ENCODE peak calls at places on chromosomes 12 and 14, in eight cellular contexts. X is endodermal cell, V is dorsolateral prefrontal cortex, D is Peyer's patch, B is OCI-LY7, E is heart left ventricle, O is brain microvascular endothelial cell, P is astrocyte. J is an unnamed sample.
A peak's percentile ranks its signal among the peaks of the same experiment; 100 is the strongest.

GRCh38 chr12:45648070-45648469 is 81.4 kb upstream of the ARID2 start:
- DNase-seq in X (no peak), V (peak; percentile 28), D (no peak), B (no peak), E (no peak), O (no peak), P (no peak), J (peak; percentile 20)

GRCh38 chr14:64234877-64235651 is 59.1 kb downstream of the ESR2 start:
- DNase-seq in X (peak; percentile 49), V (no peak), D (peak; percentile 49), B (peak; percentile 79), E (no peak), O (peak; percentile 56), P (peak; percentile 61), J (no peak)

GRCh38 chr12:51839310-51839943 is 9.1 kb downstream of the FIGNL2 start:
- DNase-seq in X (peak; percentile 48), V (no peak), D (no peak), B (no peak), E (no peak), O (no peak), P (no peak), J (no peak)

GRCh38 chr14:55764784-55765183 is 184.8 kb downstream of the KTN1 start:
- DNase-seq in X (no peak), V (no peak), D (no peak), B (no peak), E (no peak), O (no peak), P (no peak), J (no peak)

GRCh38 chr12:130429656-130430505 is 92.2 kb downstream of the PIWIL1 start:
- DNase-seq in X (peak; percentile 44), V (peak; percentile 15), D (no peak), B (no peak), E (no peak), O (no peak), P (no peak), J (no peak)

GRCh38 chr14:68135566-68135965 is 316.0 kb downstream of the RAD51B start:
- DNase-seq in X (no peak), V (no peak), D (no peak), B (no peak), E (no peak), O (no peak), P (peak; percentile 83), J (no peak)

GRCh38 chr14:34498684-34499412 is 36.8 kb upstream of the SPTSSA start:
- DNase-seq in X (peak; percentile 50), V (no peak), D (no peak), B (peak; percentile 38), E (no peak), O (no peak), P (peak; percentile 18), J (no peak)

GRCh38 chr14:21414137-21414631 is 30.4 kb upstream of the SUPT16H start:
- DNase-seq in X (no peak), V (no peak), D (no peak), B (no peak), E (no peak), O (no peak), P (no peak), J (no peak)

GRCh38 chr12:97556201-97556824 is 93.7 kb downstream of the RMST start:
- DNase-seq in X (peak; percentile 65), V (no peak), D (no peak), B (peak; percentile 1), E (peak; percentile 18), O (no peak), P (peak; percentile 89), J (peak; percentile 12)

GRCh38 chr12:127230843-127231260 is 1036.1 kb upstream of the TMEM132C start:
- DNase-seq in X (no peak), V (no peak), D (no peak), B (no peak), E (no peak), O (peak; percentile 98), P (peak; percentile 99), J (no peak)

GRCh38 chr14:32633214-32633864 is 304.2 kb downstream of the AKAP6 start:
- DNase-seq in X (no peak), V (no peak), D (no peak), B (no peak), E (no peak), O (no peak), P (no peak), J (no peak)

GRCh38 chr12:107379852-107380567 is 286.7 kb upstream of the CRY1 start:
- DNase-seq in X (no peak), V (no peak), D (no peak), B (no peak), E (no peak), O (peak; percentile 33), P (peak; percentile 26), J (no peak)
- H3K27ac ChIP-seq in X (no peak overlapping the region), V (no peak overlapping the region), D (no peak overlapping the region), B (no peak overlapping the region), E (no peak overlapping the region), O (peak overlapping the region; percentile 44), P (peak overlapping the region; percentile 64), J (no peak overlapping the region)

GRCh38 chr12:42283739-42284138 is 42.2 kb downstream of the ZCRB1 start:
- DNase-seq in X (no peak), V (no peak), D (no peak), B (no peak), E (no peak), O (no peak), P (no peak), J (no peak)

GRCh38 chr12:42284157-42284556 is 41.7 kb downstream of the ZCRB1 start:
- DNase-seq in X (no peak), V (no peak), D (no peak), B (no peak), E (no peak), O (no peak), P (no peak), J (no peak)

GRCh38 chr12:42282301-42282700 is 43.6 kb downstream of the ZCRB1 start:
- DNase-seq in X (no peak), V (no peak), D (no peak), B (no peak), E (no peak), O (no peak), P (no peak), J (no peak)

GRCh38 chr12:42281281-42281680 is 43.2 kb upstream of the YAF2 start:
- DNase-seq in X (no peak), V (no peak), D (no peak), B (no peak), E (no peak), O (no peak), P (no peak), J (no peak)

DNA sequence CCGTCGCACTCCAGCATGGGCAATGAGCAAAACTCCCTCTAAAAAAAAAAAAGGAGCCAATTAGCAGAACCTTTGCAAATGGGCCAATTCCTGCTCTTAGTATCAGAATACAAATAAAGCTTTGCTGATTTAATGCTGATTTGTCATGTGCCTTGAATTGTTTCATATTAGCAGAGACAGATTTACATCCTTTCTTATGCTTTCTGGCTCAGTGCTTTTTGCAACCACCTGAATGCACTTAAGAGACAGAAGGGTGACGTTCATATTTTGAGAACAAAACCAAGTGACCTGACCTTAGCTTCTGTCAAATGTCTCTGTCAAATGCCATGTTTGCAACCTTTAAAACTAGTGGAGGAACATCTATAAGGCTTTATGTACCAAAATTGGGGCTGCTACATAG is 43.8 kb upstream of the YAF2 start:
- DNase-seq in X (no peak), V (no peak), D (no peak), B (no peak), E (no peak), O (no peak), P (no peak), J (no peak)
- TF ChIP-seq CTCF in X (no peak), V (no peak), D (no peak), B (no peak), E (no peak), O (no peak), P (no peak), J (no peak)

DNA sequence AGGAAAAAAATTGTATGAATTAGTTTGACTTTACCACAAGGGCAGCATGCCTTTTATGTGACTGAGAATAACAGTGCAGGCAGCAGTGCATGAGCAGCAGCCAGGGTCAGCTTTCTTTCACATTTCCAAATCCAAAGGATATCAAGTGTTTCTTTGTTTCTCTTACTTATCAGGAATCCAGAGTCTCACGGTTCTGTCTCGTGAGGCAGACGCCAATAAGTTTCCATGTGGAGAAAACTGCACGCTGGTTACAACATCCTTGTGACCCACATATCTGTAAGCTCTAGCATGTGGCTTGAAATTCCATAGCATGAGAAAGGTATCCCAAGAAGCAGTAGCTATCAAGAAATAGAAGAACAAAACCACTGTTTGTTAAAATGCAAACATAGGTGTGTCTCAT is 27.6 kb downstream of the GALNT4 start:
- DNase-seq in X (no peak), V (no peak), D (no peak), B (no peak), E (no peak), O (no peak), P (no peak), J (no peak)
- H3K27ac ChIP-seq in X (no peak overlapping the region), V (no peak overlapping the region), D (peak overlapping the region; percentile 18), B (no peak overlapping the region), E (peak overlapping the region; percentile 33), O (no peak overlapping the region), P (no peak overlapping the region), J (peak overlapping the region; percentile 53)

DNA sequence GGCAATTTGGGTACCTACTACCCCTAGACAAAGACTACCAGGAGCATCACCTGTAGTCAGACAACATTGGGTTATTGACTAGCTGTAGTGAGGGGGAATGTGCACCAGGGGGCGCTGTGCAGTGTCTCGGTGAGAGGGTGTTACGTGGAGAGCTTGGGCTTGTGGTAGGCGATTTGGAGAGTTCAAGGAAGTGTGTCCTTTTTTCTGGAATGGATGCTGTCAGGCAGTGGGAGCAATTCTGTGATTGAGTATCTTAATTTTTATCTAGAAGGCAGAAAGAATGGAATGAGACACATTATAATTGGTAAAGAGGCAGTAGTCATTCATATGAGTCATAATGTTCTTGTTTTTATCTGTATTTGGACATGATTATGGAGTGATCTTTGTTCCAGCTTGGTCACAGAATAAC is 187.7 kb downstream of the GALC start:
- DNase-seq in X (peak; percentile 89), V (no peak), D (no peak), B (peak; percentile 33), E (peak; percentile 37), O (no peak), P (peak; percentile 72), J (peak; percentile 15)
- TF ChIP-seq CTCF in X (peak; percentile 72), V (peak; percentile 56), D (peak; percentile 18), B (peak; percentile 91), E (peak; percentile 50), O (peak; percentile 44), P (peak; percentile 63), J (peak; percentile 67)

J was measured in left ventricle myocardium inferior.